ENCODE peak calls at places on chromosomes 3 and 15, in five cellular contexts. E, G, N, O and S are unnamed samples.

GRCh38 chr3:15064299-15064834 is 748 bp downstream of the MRPS25 start:
- DNase-seq in E (peak), G (no peak), N (no peak), O (no peak), S (no peak)

GRCh38 chr3:12444582-12445468 is 39.5 kb upstream of the TSEN2 start:
- DNase-seq in N (no peak), G (no peak), O (peak), E (peak), S (no peak)

GRCh38 chr15:71060983-71061382 is 54.3 kb upstream of the THSD4 start:
- DNase-seq in E (no peak), G (no peak), O (no peak), N (no peak), S (no peak)

GRCh38 chr15:70501121-70501727 is 262.1 kb downstream of the UACA start:
- DNase-seq in E (no peak), G (no peak), O (no peak), N (no peak), S (no peak)

GRCh38 chr3:13235079-13235478 is 161.8 kb upstream of the IQSEC1 start:
- DNase-seq in O (no peak), N (no peak), E (no peak), G (no peak), S (no peak)

GRCh38 chr15:77870195-77871065 is 207.1 kb downstream of the TBC1D2B start:
- DNase-seq in E (peak), O (peak), N (peak), G (no peak), S (no peak)

GRCh38 chr3:39180546-39181346 is 11.6 kb downstream of the XIRP1 start:
- DNase-seq in G (peak), E (peak), N (peak), O (peak), S (peak)

GRCh38 chr15:89299896-89300295 is 34.7 kb downstream of the POLG start:
- DNase-seq in O (no peak), E (no peak), N (peak), G (no peak), S (no peak)

GRCh38 chr3:154228561-154229216 is 95.6 kb downstream of the DHX36 start:
- DNase-seq in O (no peak), N (no peak), E (no peak), G (no peak), S (no peak)

GRCh38 chr3:74648102-74648501 is 33.6 kb upstream of the CNTN3 start:
- DNase-seq in G (no peak), O (no peak), E (no peak), N (no peak), S (no peak)

GRCh38 chr3:71926242-71926560 is 141.3 kb upstream of the PROK2 start:
- DNase-seq in E (peak), N (no peak), O (peak), G (no peak), S (no peak)

GRCh38 chr3:186697510-186697909 is 19.6 kb upstream of the KNG1 start:
- DNase-seq in N (no peak), O (no peak), E (no peak), G (no peak), S (no peak)

GRCh38 chr3:19106307-19106706 is 42.0 kb upstream of the KCNH8 start:
- DNase-seq in N (no peak), O (no peak), G (no peak), E (no peak), S (no peak)

GRCh38 chr15:83284563-83285283 is at the start of gene BNC1:
- DNase-seq in O (peak), N (no peak), E (peak), G (no peak), S (no peak)

GRCh38 chr15:43210807-43211206 is 10.0 kb downstream of the EPB42 start:
- DNase-seq in G (no peak), E (no peak), O (no peak), N (no peak), S (no peak)